ENCODE peak calls at places on chromosomes 11 and 22, in nine cellular contexts. D, S, Y, K, E, W, J, H and N are unnamed samples.
A peak's percentile ranks its signal among the peaks of the same experiment; 100 is the strongest.

GRCh38 chr22:44366372-44367310 is 53.9 kb upstream of the SHISAL1 start:
- DNase-seq in D (no peak), S (no peak), Y (no peak), K (no peak), E (peak; percentile 20), W (peak; percentile 19), J (no peak), H (no peak), N (no peak)

GRCh38 chr11:91067666-91068065 is 844.8 kb upstream of the CHORDC1 start:
- DNase-seq in D (no peak), S (no peak), Y (no peak), K (no peak), E (no peak), W (no peak), J (no peak), H (no peak), N (no peak)

GRCh38 chr22:32334640-32335365 is 22.9 kb upstream of the RFPL3 start:
- DNase-seq in D (no peak), S (no peak), Y (no peak), K (peak; percentile 23), E (no peak), W (no peak), J (no peak), H (no peak), N (no peak)

GRCh38 chr22:23233746-23234408 is 53.6 kb downstream of the BCR start:
- DNase-seq in D (no peak), S (no peak), Y (no peak), K (no peak), E (peak; percentile 92), W (no peak), J (no peak), H (no peak), N (peak; percentile 71)

GRCh38 chr11:108135845-108136599 is 14.7 kb downstream of the ACAT1 start:
- DNase-seq in D (no peak), S (no peak), Y (no peak), K (no peak), E (peak; percentile 10), W (no peak), J (no peak), H (no peak), N (no peak)

GRCh38 chr11:61969838-61970452 is 2.5 kb upstream of the FTH1 start:
- DNase-seq in D (no peak), S (no peak), Y (peak; percentile 92), K (no peak), E (peak; percentile 87), W (no peak), J (peak; percentile 73), H (no peak), N (no peak)

GRCh38 chr11:106233191-106233590 is 155.7 kb downstream of the AASDHPPT start:
- DNase-seq in D (no peak), S (no peak), Y (no peak), K (no peak), E (no peak), W (no peak), J (no peak), H (no peak), N (no peak)

GRCh38 chr11:104402812-104403521 is 239.0 kb upstream of the PDGFD start:
- DNase-seq in D (no peak), S (no peak), Y (no peak), K (no peak), E (no peak), W (no peak), J (no peak), H (no peak), N (no peak)

GRCh38 chr11:61507962-61508824 is at the start of gene LRRC10B:
- DNase-seq in D (no peak), S (peak; percentile 52), Y (no peak), K (no peak), E (no peak), W (peak; percentile 71), J (no peak), H (no peak), N (peak; percentile 29)

GRCh38 chr22:36155702-36156101 is 4.9 kb downstream of the APOL3 start:
- DNase-seq in D (no peak), S (no peak), Y (no peak), K (peak; percentile 40), E (no peak), W (no peak), J (no peak), H (no peak), N (peak; percentile 22)

GRCh38 chr11:3021125-3021524 is 29.0 kb upstream of the NAP1L4 start:
- DNase-seq in D (no peak), S (peak; percentile 31), Y (peak; percentile 61), K (peak; percentile 72), E (peak; percentile 16), W (no peak), J (no peak), H (peak; percentile 73), N (peak; percentile 65)

GRCh38 chr22:29369460-29369859 is 18.9 kb downstream of the AP1B1 start:
- DNase-seq in D (peak; percentile 35), S (no peak), Y (peak; percentile 70), K (no peak), E (peak; percentile 76), W (peak; percentile 65), J (peak; percentile 38), H (no peak), N (peak; percentile 29)

GRCh38 chr11:2376751-2377451 is at the start of gene CD81:
- DNase-seq in D (no peak), S (no peak), Y (no peak), K (peak; percentile 53), E (peak; percentile 33), W (peak; percentile 65), J (no peak), H (peak; percentile 85), N (peak; percentile 30)

GRCh38 chr11:3614742-3615171 is 27.0 kb downstream of the ART5 start:
- DNase-seq in D (no peak), S (no peak), Y (peak; percentile 47), K (no peak), E (no peak), W (peak; percentile 72), J (no peak), H (no peak), N (peak; percentile 80)

GRCh38 chr11:12069053-12069676 is 41.2 kb upstream of the MICAL2 start:
- DNase-seq in D (no peak), S (no peak), Y (no peak), K (no peak), E (no peak), W (no peak), J (no peak), H (no peak), N (no peak)

GRCh38 chr11:7964873-7965272 is 374 bp downstream of the NLRP10 start:
- DNase-seq in D (no peak), S (no peak), Y (peak; percentile 90), K (no peak), E (peak; percentile 90), W (no peak), J (no peak), H (no peak), N (no peak)

GRCh38 chr22:31272522-31273446 is 19.5 kb downstream of the PIK3IP1 start:
- DNase-seq in D (peak; percentile 60), S (peak; percentile 32), Y (no peak), K (peak; percentile 58), E (peak; percentile 67), W (no peak), J (no peak), H (peak; percentile 76), N (peak; percentile 70)

GRCh38 chr22:20125201-20126174 is 6.1 kb upstream of the ZDHHC8 start:
- DNase-seq in D (no peak), S (no peak), Y (no peak), K (peak; percentile 40), E (no peak), W (no peak), J (no peak), H (no peak), N (no peak)

GRCh38 chr11:68331338-68331947 is 19.1 kb downstream of the LRP5 start:
- DNase-seq in D (no peak), S (no peak), Y (no peak), K (no peak), E (no peak), W (no peak), J (no peak), H (peak; percentile 56), N (no peak)

DNA sequence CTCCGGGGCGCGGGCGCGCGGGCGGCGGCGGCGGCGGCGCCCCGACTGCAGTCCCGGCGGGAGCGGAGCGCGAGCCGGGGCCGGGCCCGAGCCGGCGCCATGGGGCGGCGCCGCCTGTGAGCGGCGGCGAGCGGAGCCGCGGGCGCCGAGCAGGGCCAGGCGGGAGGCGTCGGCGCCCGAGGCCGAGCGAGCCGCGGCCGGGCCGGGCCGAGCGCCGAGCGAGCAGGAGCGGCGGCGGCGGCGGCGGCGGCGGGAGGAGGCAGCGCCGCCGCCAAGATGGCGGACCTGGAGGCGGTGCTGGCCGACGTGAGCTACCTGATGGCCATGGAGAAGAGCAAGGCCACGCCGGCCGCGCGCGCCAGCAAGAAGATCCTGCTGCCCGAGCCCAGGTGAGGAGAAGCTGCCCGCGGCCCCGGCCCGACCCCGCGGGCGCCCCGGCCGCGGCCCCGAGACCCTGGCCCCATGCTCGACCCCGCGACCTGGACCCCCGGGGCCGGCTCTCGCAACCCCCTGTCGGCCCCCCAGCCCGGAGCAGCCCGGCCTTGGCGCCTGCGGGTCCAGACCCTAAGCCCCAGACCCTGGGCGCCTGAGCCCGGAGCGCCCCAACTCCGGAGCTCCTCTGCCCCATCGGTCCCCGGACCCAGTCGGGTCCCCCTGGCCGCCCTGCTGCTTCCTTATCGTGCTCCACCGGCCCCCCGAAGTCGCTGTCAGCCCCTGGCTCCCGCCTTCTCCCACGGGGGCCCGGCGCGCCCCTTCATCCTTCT is at the start of gene GRK2:
- DNase-seq in D (no peak), S (no peak), Y (no peak), K (peak; percentile 52), E (peak; percentile 28), W (peak; percentile 75), J (no peak), H (peak; percentile 72), N (peak; percentile 54)
- H3K4me3 ChIP-seq in D (peak within 1 kb of the TSS; percentile 76), S (peak within 1 kb of the TSS; percentile 71), Y (peak within 1 kb of the TSS; percentile 76), K (peak within 1 kb of the TSS; percentile 86), E (peak within 1 kb of the TSS; percentile 78), W (peak within 1 kb of the TSS; percentile 90), J (peak within 1 kb of the TSS; percentile 83), H (peak within 1 kb of the TSS; percentile 85), N (peak within 1 kb of the TSS; percentile 86)

DNA sequence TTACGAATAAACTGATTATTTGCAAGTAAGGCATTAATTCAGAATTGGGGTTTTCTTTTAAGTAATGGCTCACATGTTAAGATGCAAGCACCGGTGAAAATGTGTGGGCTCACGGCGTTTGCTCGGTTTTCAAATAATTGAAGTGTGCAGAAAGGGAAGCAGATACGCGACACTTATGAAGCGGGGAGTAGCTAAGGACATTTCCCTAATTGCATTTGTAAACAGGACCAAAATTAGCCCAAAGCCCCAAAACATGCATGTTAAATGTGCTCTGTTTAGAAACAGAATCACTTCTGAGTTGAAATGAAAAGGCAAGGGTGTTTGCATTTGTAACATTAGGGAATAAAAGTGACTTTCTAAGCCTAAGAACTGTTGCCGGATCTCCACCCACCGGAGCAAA is 61.3 kb downstream of the ELFN2 start:
- DNase-seq in D (no peak), S (no peak), Y (no peak), K (no peak), E (no peak), W (no peak), J (no peak), H (no peak), N (no peak)
- H3K4me3 ChIP-seq in D (no peak overlapping the region), S (no peak overlapping the region), Y (no peak overlapping the region), K (no peak overlapping the region), E (no peak overlapping the region), W (no peak overlapping the region), J (no peak overlapping the region), H (no peak overlapping the region), N (no peak overlapping the region)

GRCh38 chr11:118175600-118176399 is 639 bp downstream of the SCN2B start:
- DNase-seq in D (no peak), S (no peak), Y (peak; percentile 83), K (no peak), E (no peak), W (no peak), J (no peak), H (no peak), N (no peak)
- H3K4me3 ChIP-seq in D (no peak overlapping the region), S (no peak overlapping the region), Y (peak overlapping the region; percentile 1), K (peak overlapping the region; percentile 25), E (peak overlapping the region; percentile 29), W (peak overlapping the region; percentile 43), J (no peak overlapping the region), H (no peak overlapping the region), N (no peak overlapping the region)

GRCh38 chr11:102323542-102324261 is 6.4 kb downstream of the BIRC3 start:
- DNase-seq in D (no peak), S (no peak), Y (peak; percentile 57), K (no peak), E (peak; percentile 84), W (no peak), J (no peak), H (no peak), N (no peak)
- H3K4me3 ChIP-seq in D (no peak overlapping the region), S (no peak overlapping the region), Y (no peak overlapping the region), K (no peak overlapping the region), E (no peak overlapping the region), W (no peak overlapping the region), J (no peak overlapping the region), H (no peak overlapping the region), N (no peak overlapping the region)